ENCODE peak calls at places on chromosomes 16 and 17, in eight cellular contexts. S, Z, K, R, L, X, N and V are unnamed samples.

GRCh38 chr16:49440156-49441065 is 66.8 kb downstream of the C16orf78 start:
- DNase-seq in S (no peak), Z (no peak), K (no peak), R (no peak), L (no peak), X (no peak), N (no peak), V (no peak)

GRCh38 chr17:54968954-54969400 is 412 bp downstream of the STXBP4 start:
- DNase-seq in S (no peak), Z (peak; percentile 50), K (no peak), R (no peak), L (peak; percentile 50), X (peak; percentile 35), N (peak; percentile 11), V (no peak)

GRCh38 chr17:951388-952132 is 28.0 kb downstream of the NXN start:
- DNase-seq in S (peak; percentile 82), Z (peak; percentile 89), K (no peak), R (no peak), L (peak; percentile 94), X (peak; percentile 95), N (no peak), V (peak; percentile 18)

GRCh38 chr17:79833110-79833450 is 6.2 kb downstream of the CBX4 start:
- DNase-seq in S (no peak), Z (no peak), K (no peak), R (no peak), L (no peak), X (no peak), N (no peak), V (no peak)

GRCh38 chr17:7912927-7913524 is 3.1 kb downstream of the RNF227 start:
- DNase-seq in S (peak; percentile 65), Z (peak; percentile 80), K (no peak), R (peak; percentile 59), L (peak; percentile 65), X (peak; percentile 58), N (no peak), V (peak; percentile 85)

GRCh38 chr17:73371285-73371684 is 59.5 kb upstream of the CDC42EP4 start:
- DNase-seq in S (peak; percentile 77), Z (peak; percentile 92), K (no peak), R (no peak), L (peak; percentile 84), X (peak; percentile 75), N (no peak), V (no peak)

GRCh38 chr16:5551909-5552308 is 454.3 kb upstream of the EEF2KMT start:
- DNase-seq in S (no peak), Z (no peak), K (no peak), R (no peak), L (no peak), X (no peak), N (no peak), V (no peak)

GRCh38 chr16:1466054-1466453 is 8.8 kb downstream of the CLCN7 start:
- DNase-seq in S (no peak), Z (no peak), K (no peak), R (no peak), L (no peak), X (no peak), N (no peak), V (no peak)

GRCh38 chr17:8826808-8827435 is 27.8 kb upstream of the MFSD6L start:
- DNase-seq in S (no peak), Z (no peak), K (no peak), R (no peak), L (peak; percentile 3), X (no peak), N (no peak), V (no peak)

GRCh38 chr17:69518951-69519350 is 104.5 kb downstream of the MAP2K6 start:
- DNase-seq in S (no peak), Z (no peak), K (no peak), R (no peak), L (no peak), X (no peak), N (no peak), V (no peak)

GRCh38 chr17:32100971-32101631 is 41.2 kb upstream of the RHOT1 start:
- DNase-seq in S (no peak), Z (no peak), K (no peak), R (no peak), L (no peak), X (no peak), N (no peak), V (no peak)

GRCh38 chr17:30920282-30920681 is 1.5 kb upstream of the ADAP2 start:
- DNase-seq in S (no peak), Z (peak; percentile 69), K (no peak), R (no peak), L (no peak), X (peak; percentile 28), N (no peak), V (no peak)

GRCh38 chr17:72726936-72727335 is 365.6 kb downstream of the SLC39A11 start:
- DNase-seq in S (no peak), Z (peak; percentile 77), K (peak; percentile 1), R (peak; percentile 26), L (no peak), X (peak; percentile 19), N (peak; percentile 13), V (peak; percentile 84)

GRCh38 chr17:66711936-66712335 is 123.0 kb upstream of the CACNG5 start:
- DNase-seq in S (no peak), Z (no peak), K (no peak), R (no peak), L (no peak), X (peak; percentile 35), N (no peak), V (peak; percentile 45)

GRCh38 chr16:20910781-20911321 is 10.3 kb downstream of the LYRM1 start:
- DNase-seq in S (peak; percentile 85), Z (peak; percentile 92), K (no peak), R (no peak), L (peak; percentile 56), X (peak; percentile 79), N (no peak), V (no peak)

GRCh38 chr16:54931041-54931756 is 534 bp downstream of the IRX5 start:
- DNase-seq in S (no peak), Z (no peak), K (no peak), R (no peak), L (peak; percentile 43), X (no peak), N (no peak), V (no peak)

GRCh38 chr17:56690441-56691291 is 97.2 kb downstream of the NOG start:
- DNase-seq in S (no peak), Z (no peak), K (no peak), R (no peak), L (peak; percentile 64), X (no peak), N (no peak), V (no peak)

GRCh38 chr17:4539025-4539424 is 16.2 kb downstream of the MYBBP1A start:
- DNase-seq in S (no peak), Z (no peak), K (no peak), R (no peak), L (no peak), X (no peak), N (no peak), V (no peak)

GRCh38 chr16:53865492-53865863 is 161.5 kb downstream of the FTO start:
- DNase-seq in S (peak; percentile 37), Z (no peak), K (no peak), R (no peak), L (peak; percentile 36), X (peak; percentile 78), N (no peak), V (no peak)